ENCODE peak calls at places on chromosome 10, in seven cellular contexts. R is ascending aorta, Q is epithelial cell of esophagus, V is A549, L is tibial artery, W is osteocyte, A is amygdala. P is an unnamed sample.
A peak's percentile ranks its signal among the peaks of the same experiment; 100 is the strongest.

GRCh38 chr10:70779088-70779487 is 6.1 kb downstream of the TBATA start:
- DNase-seq in V (no peak), Q (no peak), R (peak; percentile 55), L (no peak), A (no peak), W (no peak), P (no peak)

GRCh38 chr10:61786728-61787127 is 114.8 kb upstream of the ARID5B start:
- DNase-seq in R (no peak), A (no peak), Q (peak; percentile 56), L (no peak), W (no peak), V (peak; percentile 34), P (peak; percentile 75)

GRCh38 chr10:86632009-86632800 is 22.1 kb upstream of the OPN4 start:
- DNase-seq in Q (no peak), L (no peak), R (no peak), V (no peak), A (no peak), W (no peak), P (no peak)

GRCh38 chr10:12483996-12484944 is 134.9 kb downstream of the CAMK1D start:
- DNase-seq in L (no peak), R (no peak), V (no peak), W (no peak), A (no peak), Q (no peak), P (no peak)

GRCh38 chr10:3807221-3807927 is 22.4 kb upstream of the KLF6 start:
- DNase-seq in V (no peak), A (no peak), R (no peak), W (no peak), Q (no peak), L (no peak), P (no peak)

GRCh38 chr10:48463318-48464003 is 141.4 kb downstream of the ARHGAP22 start:
- DNase-seq in V (no peak), A (no peak), L (no peak), W (peak; percentile 84), Q (no peak), R (peak; percentile 63), P (no peak)

GRCh38 chr10:1100691-1101368 is 44.6 kb downstream of the WDR37 start:
- DNase-seq in R (no peak), L (no peak), W (no peak), A (no peak), V (no peak), Q (no peak), P (no peak)

GRCh38 chr10:123967626-123968243 is 76.1 kb upstream of the CPXM2 start:
- DNase-seq in R (peak; percentile 86), V (peak; percentile 84), A (no peak), Q (peak; percentile 55), L (peak; percentile 85), W (no peak), P (peak; percentile 16)

GRCh38 chr10:87659571-87660483 is at the start of gene PAPSS2:
- DNase-seq in W (peak; percentile 87), Q (peak; percentile 49), A (no peak), L (peak; percentile 81), V (peak; percentile 42), R (peak; percentile 74), P (peak; percentile 46)

GRCh38 chr10:43871004-43871439 is 222.3 kb upstream of the ZNF32 start:
- DNase-seq in W (peak; percentile 79), R (no peak), A (no peak), Q (no peak), L (no peak), V (no peak), P (no peak)

GRCh38 chr10:2928219-2928840 is 139.0 kb upstream of the PFKP start:
- DNase-seq in W (no peak), R (no peak), L (peak; percentile 78), V (peak; percentile 92), A (no peak), Q (peak; percentile 61), P (peak; percentile 32)

GRCh38 chr10:62045765-62046521 is 144.4 kb downstream of the ARID5B start:
- DNase-seq in Q (no peak), A (no peak), R (no peak), L (no peak), W (no peak), V (no peak), P (no peak)

GRCh38 chr10:113279262-113279661 is 273.6 kb upstream of the HABP2 start:
- DNase-seq in Q (no peak), W (no peak), V (no peak), A (no peak), R (no peak), L (no peak), P (no peak)

GRCh38 chr10:49611166-49611814 is 1.2 kb downstream of the SLC18A3 start:
- DNase-seq in W (no peak), Q (peak; percentile 12), V (no peak), A (no peak), L (peak; percentile 63), R (peak; percentile 55), P (no peak)

GRCh38 chr10:12448729-12449391 is 99.5 kb downstream of the CAMK1D start:
- DNase-seq in W (no peak), V (peak; percentile 72), R (peak; percentile 79), A (no peak), Q (peak; percentile 61), L (peak; percentile 70), P (peak; percentile 81)

GRCh38 chr10:35172574-35172973 is 45.9 kb downstream of the CREM start:
- DNase-seq in L (no peak), R (no peak), V (no peak), W (no peak), A (no peak), Q (no peak), P (no peak)

GRCh38 chr10:116371737-116372136 is 47.5 kb downstream of the CCDC172 start:
- DNase-seq in R (no peak), L (no peak), V (no peak), A (no peak), W (no peak), Q (no peak), P (no peak)

GRCh38 chr10:68594405-68594804 is 34.3 kb downstream of the TET1 start:
- DNase-seq in W (peak; percentile 75), A (no peak), L (no peak), Q (peak; percentile 63), R (no peak), V (no peak), P (peak; percentile 75)

GRCh38 chr10:106864031-106864430 is 300.5 kb downstream of the SORCS1 start:
- DNase-seq in V (no peak), W (no peak), A (no peak), R (no peak), Q (no peak), L (no peak), P (no peak)

GRCh38 chr10:30455816-30456215 is 21.8 kb downstream of the MAP3K8 start:
- DNase-seq in V (no peak), L (no peak), Q (no peak), R (no peak), W (no peak), A (no peak), P (no peak)

GRCh38 chr10:47058961-47059391 is 147.7 kb downstream of the PTPN20 start:
- DNase-seq in Q (no peak), W (peak; percentile 53), R (peak; percentile 52), V (no peak), L (no peak), A (no peak), P (no peak)

GRCh38 chr10:102678842-102679289 is 34.6 kb downstream of the TRIM8 start:
- DNase-seq in A (peak; percentile 31), V (peak; percentile 74), R (no peak), L (peak; percentile 79), Q (peak; percentile 58), W (peak; percentile 90), P (peak; percentile 48)

GRCh38 chr10:7756360-7756992 is 31.3 kb downstream of the KIN start:
- DNase-seq in R (no peak), A (no peak), L (no peak), W (peak; percentile 46), V (peak; percentile 12), Q (peak; percentile 39), P (peak; percentile 14)

GRCh38 chr10:91590142-91590903 is 42.5 kb downstream of the PPP1R3C start:
- DNase-seq in R (peak; percentile 94), V (peak; percentile 57), L (peak; percentile 92), Q (peak; percentile 48), W (peak; percentile 88), A (no peak), P (peak; percentile 39)

GRCh38 chr10:110269641-110270318 is 34.9 kb downstream of the SMNDC1 start:
- DNase-seq in W (no peak), V (no peak), R (peak; percentile 69), A (peak; percentile 51), L (peak; percentile 69), Q (no peak), P (no peak)

GRCh38 chr10:16116404-16117304 is 256.3 kb upstream of the MINDY3 start:
- DNase-seq in W (no peak), Q (peak; percentile 29), V (peak; percentile 15), L (no peak), R (no peak), A (no peak), P (peak; percentile 20)

GRCh38 chr10:6678211-6678803 is 98.2 kb upstream of the PRKCQ start:
- DNase-seq in W (no peak), L (peak; percentile 65), V (peak; percentile 44), A (no peak), Q (peak; percentile 59), R (peak; percentile 70), P (peak; percentile 12)

GRCh38 chr10:78626471-78626870 is 442.3 kb upstream of the ZMIZ1 start:
- DNase-seq in Q (no peak), L (no peak), W (no peak), R (peak; percentile 28), V (no peak), A (no peak), P (no peak)

GRCh38 chr10:103630156-103630555 is 136.7 kb downstream of the NEURL1 start:
- DNase-seq in W (no peak), A (no peak), R (no peak), V (no peak), L (no peak), Q (no peak), P (no peak)

GRCh38 chr10:3749597-3750351 is 35.2 kb downstream of the KLF6 start:
- DNase-seq in R (peak; percentile 82), L (peak; percentile 82), A (no peak), V (no peak), W (peak; percentile 75), Q (peak; percentile 85), P (no peak)

P was measured in mammary epithelial cell.